ENCODE peak calls at places on chromosomes 13 and 19, in four cellular contexts. One of them, this sample, is unnamed. For H3K36me3 and H3K27me3, the result is how much of the 10 kb centered on the place peaks cover.

GRCh38 chr19:42290136-42290522 is 11.8 kb upstream of the PRR19 start:
- DNase-seq in effector memory CD4-positive, alpha-beta T cell: no peak
- DNase-seq in HCT116: no peak
- DNase-seq in brain microvascular endothelial cell: no peak
- DNase-seq in this sample: no peak

GRCh38 chr19:35054626-35055025 is 13.1 kb downstream of the HPN start:
- DNase-seq in effector memory CD4-positive, alpha-beta T cell: no peak
- DNase-seq in HCT116: no peak
- DNase-seq in brain microvascular endothelial cell: no peak
- DNase-seq in this sample: no peak

GRCh38 chr13:33348366-33348765 is 62.8 kb upstream of the STARD13 start:
- DNase-seq in effector memory CD4-positive, alpha-beta T cell: no peak
- DNase-seq in HCT116: no peak
- DNase-seq in brain microvascular endothelial cell: no peak
- DNase-seq in this sample: no peak

GRCh38 chr19:27844261-27844660 is 1368.7 kb downstream of the UQCRFS1 start:
- DNase-seq in effector memory CD4-positive, alpha-beta T cell: no peak
- DNase-seq in HCT116: no peak
- DNase-seq in brain microvascular endothelial cell: no peak
- DNase-seq in this sample: no peak

GRCh38 chr19:53867225-53868090 is at the start of gene MYADM:
- DNase-seq in effector memory CD4-positive, alpha-beta T cell: peak
- DNase-seq in HCT116: peak
- DNase-seq in brain microvascular endothelial cell: peak
- DNase-seq in this sample: peak

GRCh38 chr19:19615086-19615485 is 3.4 kb downstream of the PBX4 start:
- DNase-seq in effector memory CD4-positive, alpha-beta T cell: no peak
- DNase-seq in HCT116: peak
- DNase-seq in brain microvascular endothelial cell: no peak
- DNase-seq in this sample: no peak

GRCh38 chr19:12994701-12995595 is at the start of gene NFIX:
- DNase-seq in effector memory CD4-positive, alpha-beta T cell: peak
- DNase-seq in HCT116: no peak
- DNase-seq in brain microvascular endothelial cell: no peak
- DNase-seq in this sample: no peak

GRCh38 chr13:24923305-24923640 is 159.3 kb downstream of the RNF17 start:
- DNase-seq in effector memory CD4-positive, alpha-beta T cell: no peak
- DNase-seq in HCT116: no peak
- DNase-seq in brain microvascular endothelial cell: peak
- DNase-seq in this sample: no peak

GRCh38 chr13:41019027-41019487 is at the start of gene ELF1:
- DNase-seq in effector memory CD4-positive, alpha-beta T cell: peak
- DNase-seq in HCT116: peak
- DNase-seq in brain microvascular endothelial cell: peak
- DNase-seq in this sample: no peak

GRCh38 chr13:110853235-110853721 is 61.6 kb downstream of the ANKRD10 start:
- DNase-seq in effector memory CD4-positive, alpha-beta T cell: no peak
- DNase-seq in HCT116: no peak
- DNase-seq in brain microvascular endothelial cell: peak
- DNase-seq in this sample: peak

GRCh38 chr13:51097353-51098043 is 13.6 kb downstream of the C13orf42 start:
- DNase-seq in effector memory CD4-positive, alpha-beta T cell: no peak
- DNase-seq in HCT116: no peak
- DNase-seq in brain microvascular endothelial cell: no peak
- DNase-seq in this sample: peak

GRCh38 chr13:107452833-107453232 is 762.5 kb downstream of the LIG4 start:
- DNase-seq in effector memory CD4-positive, alpha-beta T cell: no peak
- DNase-seq in HCT116: no peak
- DNase-seq in brain microvascular endothelial cell: no peak
- DNase-seq in this sample: no peak

GRCh38 chr13:94433055-94433947 is 46.2 kb downstream of the DCT start:
- DNase-seq in effector memory CD4-positive, alpha-beta T cell: no peak
- DNase-seq in HCT116: no peak
- DNase-seq in brain microvascular endothelial cell: no peak
- DNase-seq in this sample: peak

GRCh38 chr19:49190781-49191180 is 33.2 kb downstream of the TRPM4 start:
- DNase-seq in effector memory CD4-positive, alpha-beta T cell: no peak
- DNase-seq in HCT116: no peak
- DNase-seq in brain microvascular endothelial cell: no peak
- DNase-seq in this sample: no peak

GRCh38 chr13:98599502-98600328 is 22.8 kb upstream of the STK24 start:
- DNase-seq in effector memory CD4-positive, alpha-beta T cell: no peak
- DNase-seq in HCT116: no peak
- DNase-seq in brain microvascular endothelial cell: no peak
- DNase-seq in this sample: no peak

GRCh38 chr19:1189419-1189818 is 15.4 kb upstream of the SBNO2 start:
- DNase-seq in effector memory CD4-positive, alpha-beta T cell: no peak
- DNase-seq in HCT116: peak
- DNase-seq in brain microvascular endothelial cell: no peak
- DNase-seq in this sample: no peak

GRCh38 chr13:40680659-40681323 is 14.3 kb upstream of the FOXO1 start:
- DNase-seq in effector memory CD4-positive, alpha-beta T cell: no peak
- DNase-seq in HCT116: no peak
- DNase-seq in brain microvascular endothelial cell: no peak
- DNase-seq in this sample: peak

GRCh38 chr13:87124785-87125074 is 546.4 kb upstream of the SLITRK5 start:
- DNase-seq in effector memory CD4-positive, alpha-beta T cell: no peak
- DNase-seq in HCT116: no peak
- DNase-seq in brain microvascular endothelial cell: no peak
- DNase-seq in this sample: no peak

GRCh38 chr13:103157434-103158145 is 91.4 kb upstream of the SLC10A2 start:
- DNase-seq in effector memory CD4-positive, alpha-beta T cell: no peak
- DNase-seq in HCT116: no peak
- DNase-seq in brain microvascular endothelial cell: no peak
- DNase-seq in this sample: no peak

GRCh38 chr13:35699181-35699580 is 222.7 kb upstream of the MAB21L1 start:
- DNase-seq in effector memory CD4-positive, alpha-beta T cell: no peak
- DNase-seq in HCT116: no peak
- DNase-seq in brain microvascular endothelial cell: peak
- DNase-seq in this sample: no peak

GRCh38 chr13:52319876-52320275 is 86.1 kb downstream of the THSD1 start:
- DNase-seq in effector memory CD4-positive, alpha-beta T cell: no peak
- DNase-seq in HCT116: no peak
- DNase-seq in brain microvascular endothelial cell: no peak
- DNase-seq in this sample: no peak

GRCh38 chr13:50422181-50423148 is 407.2 kb downstream of the KCNRG start:
- DNase-seq in effector memory CD4-positive, alpha-beta T cell: no peak
- DNase-seq in HCT116: no peak
- DNase-seq in brain microvascular endothelial cell: no peak
- DNase-seq in this sample: no peak

GRCh38 chr13:19062801-19063200 is 118.8 kb downstream of the TUBA3C start:
- DNase-seq in effector memory CD4-positive, alpha-beta T cell: no peak
- DNase-seq in HCT116: no peak
- DNase-seq in brain microvascular endothelial cell: no peak
- DNase-seq in this sample: no peak

GRCh38 chr19:19447536-19448237 is 42.2 kb downstream of the GATAD2A start:
- DNase-seq in effector memory CD4-positive, alpha-beta T cell: peak
- DNase-seq in HCT116: no peak
- DNase-seq in brain microvascular endothelial cell: no peak
- DNase-seq in this sample: no peak

GRCh38 chr19:34049944-34050343 is 122.4 kb upstream of the LSM14A start:
- DNase-seq in effector memory CD4-positive, alpha-beta T cell: no peak
- DNase-seq in HCT116: no peak
- DNase-seq in brain microvascular endothelial cell: no peak
- DNase-seq in this sample: no peak

GRCh38 chr19:53394522-53394973 is 401 bp upstream of the ZNF765 start:
- DNase-seq in effector memory CD4-positive, alpha-beta T cell: no peak
- DNase-seq in HCT116: no peak
- DNase-seq in brain microvascular endothelial cell: no peak
- DNase-seq in this sample: peak

GRCh38 chr19:47545061-47545948 is 27.6 kb downstream of the ZNF541 start:
- DNase-seq in effector memory CD4-positive, alpha-beta T cell: no peak
- DNase-seq in HCT116: no peak
- DNase-seq in brain microvascular endothelial cell: no peak
- DNase-seq in this sample: peak

GRCh38 chr19:49555600-49556411 is 24.6 kb downstream of the NOSIP start:
- DNase-seq in effector memory CD4-positive, alpha-beta T cell: peak
- DNase-seq in HCT116: peak
- DNase-seq in brain microvascular endothelial cell: no peak
- DNase-seq in this sample: peak

GRCh38 chr19:12244370-12244769 is 50.3 kb downstream of the ZNF44 start:
- DNase-seq in effector memory CD4-positive, alpha-beta T cell: no peak
- DNase-seq in HCT116: no peak
- DNase-seq in brain microvascular endothelial cell: no peak
- DNase-seq in this sample: no peak

GRCh38 chr19:13051581-13052165 is 51.0 kb downstream of the LYL1 start:
- DNase-seq in effector memory CD4-positive, alpha-beta T cell: no peak
- DNase-seq in HCT116: no peak
- DNase-seq in brain microvascular endothelial cell: no peak
- DNase-seq in this sample: peak

GRCh38 chr19:18611327-18612050 is 1.2 kb upstream of the TMEM59L start:
- DNase-seq in effector memory CD4-positive, alpha-beta T cell: no peak
- DNase-seq in HCT116: no peak
- DNase-seq in brain microvascular endothelial cell: no peak
- DNase-seq in this sample: peak

GRCh38 chr19:14686411-14686810 is 3.4 kb upstream of the ZNF333 start:
- DNase-seq in effector memory CD4-positive, alpha-beta T cell: peak
- DNase-seq in HCT116: peak
- DNase-seq in brain microvascular endothelial cell: no peak
- DNase-seq in this sample: no peak

GRCh38 chr19:6521718-6522646 is 8.8 kb upstream of the TNFSF9 start:
- DNase-seq in effector memory CD4-positive, alpha-beta T cell: peak
- DNase-seq in HCT116: no peak
- DNase-seq in brain microvascular endothelial cell: peak
- DNase-seq in this sample: no peak

GRCh38 chr13:84812789-84813188 is 930.5 kb upstream of the SLITRK1 start:
- DNase-seq in effector memory CD4-positive, alpha-beta T cell: no peak
- DNase-seq in HCT116: no peak
- DNase-seq in brain microvascular endothelial cell: no peak
- DNase-seq in this sample: no peak

GRCh38 chr13:45339867-45340266 is 1.1 kb downstream of the TPT1 start:
- DNase-seq in effector memory CD4-positive, alpha-beta T cell: no peak
- DNase-seq in HCT116: no peak
- DNase-seq in brain microvascular endothelial cell: no peak
- DNase-seq in this sample: no peak

GRCh38 chr13:114049626-114050101 is 75.8 kb upstream of the C13orf46 start:
- DNase-seq in effector memory CD4-positive, alpha-beta T cell: no peak
- DNase-seq in HCT116: no peak
- DNase-seq in brain microvascular endothelial cell: no peak
- DNase-seq in this sample: no peak
- H3K4me3 ChIP-seq in effector memory CD4-positive, alpha-beta T cell: no peak
- H3K4me3 ChIP-seq in HCT116: no peak
- H3K4me3 ChIP-seq in brain microvascular endothelial cell: no peak
- H3K4me3 ChIP-seq in this sample: no peak

DNA sequence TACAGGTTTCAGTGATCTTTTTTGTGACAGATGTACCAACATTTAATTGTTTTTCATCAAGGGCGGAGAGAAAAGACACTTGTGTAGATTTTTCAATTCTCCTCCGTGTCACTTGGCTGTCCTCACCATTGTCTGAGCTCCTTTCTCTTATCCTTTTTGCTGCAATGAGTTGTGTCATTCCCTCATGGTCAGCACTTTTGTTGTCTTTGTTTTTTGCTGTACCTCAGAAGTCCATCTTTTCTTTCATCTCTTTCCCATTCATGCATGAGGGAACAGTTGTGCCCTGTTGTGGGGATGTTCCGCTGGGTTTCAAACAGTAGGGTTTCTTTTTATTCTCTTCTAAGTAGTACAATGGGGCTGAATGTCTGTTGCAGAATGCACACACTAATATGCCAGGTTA is 222.6 kb downstream of the TM9SF2 start:
- DNase-seq in effector memory CD4-positive, alpha-beta T cell: no peak
- DNase-seq in HCT116: no peak
- DNase-seq in brain microvascular endothelial cell: no peak
- DNase-seq in this sample: no peak
- H3K36me3 ChIP-seq in effector memory CD4-positive, alpha-beta T cell: under half
- H3K36me3 ChIP-seq in HCT116: under half
- H3K36me3 ChIP-seq in brain microvascular endothelial cell: under half
- H3K36me3 ChIP-seq in this sample: under half

GRCh38 chr13:62933809-62934208 is 1518.2 kb upstream of the PCDH20 start:
- DNase-seq in effector memory CD4-positive, alpha-beta T cell: no peak
- DNase-seq in HCT116: no peak
- DNase-seq in brain microvascular endothelial cell: no peak
- DNase-seq in this sample: no peak
- H3K27me3 ChIP-seq in effector memory CD4-positive, alpha-beta T cell: under half
- H3K27me3 ChIP-seq in HCT116: under half
- H3K27me3 ChIP-seq in brain microvascular endothelial cell: under half
- H3K27me3 ChIP-seq in this sample: under half

DNA sequence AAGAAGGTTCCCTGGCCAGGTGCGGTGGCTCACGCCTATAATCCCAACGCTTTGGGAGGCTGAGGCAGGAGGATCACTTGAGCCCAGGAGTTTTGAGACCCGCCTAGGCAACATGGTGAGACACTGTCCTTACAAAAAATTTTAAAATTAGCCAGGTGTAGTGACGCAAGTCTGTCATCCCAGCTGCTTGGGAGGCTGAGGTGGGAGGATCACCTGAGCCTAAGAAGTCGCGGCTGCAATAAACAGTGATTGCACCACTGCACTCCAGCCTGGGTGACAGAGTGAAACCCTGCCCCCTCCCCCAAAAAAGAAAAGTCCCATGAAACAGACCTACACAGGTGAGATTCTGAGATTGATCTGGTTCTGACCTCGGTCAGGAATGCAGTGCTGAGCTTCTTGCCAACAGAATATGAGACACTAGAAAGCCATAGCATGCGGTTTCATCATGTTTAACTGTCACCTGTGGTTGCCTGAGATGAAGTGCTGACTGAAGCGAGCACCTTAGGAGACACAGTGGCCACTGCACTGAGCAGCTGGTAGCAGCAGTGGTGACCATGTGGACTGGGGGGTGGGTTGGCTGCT is 2.0 kb upstream of the A1BG start:
- DNase-seq in effector memory CD4-positive, alpha-beta T cell: no peak
- DNase-seq in HCT116: no peak
- DNase-seq in brain microvascular endothelial cell: no peak
- DNase-seq in this sample: no peak
- H3K4me3 ChIP-seq in effector memory CD4-positive, alpha-beta T cell: no peak
- H3K4me3 ChIP-seq in HCT116: no peak
- H3K4me3 ChIP-seq in brain microvascular endothelial cell: no peak
- H3K4me3 ChIP-seq in this sample: no peak

GRCh38 chr13:109146912-109147624 is 517.7 kb downstream of the MYO16 start:
- DNase-seq in effector memory CD4-positive, alpha-beta T cell: no peak
- DNase-seq in HCT116: peak
- DNase-seq in brain microvascular endothelial cell: peak
- DNase-seq in this sample: no peak
- H3K36me3 ChIP-seq in effector memory CD4-positive, alpha-beta T cell: under half
- H3K36me3 ChIP-seq in HCT116: under half
- H3K36me3 ChIP-seq in brain microvascular endothelial cell: under half
- H3K36me3 ChIP-seq in this sample: under half

This sample was measured in H7.